ENCODE peak calls at places on chromosomes 4 and X, in four cellular contexts. H is PC-3, C is uterus, G is tibial artery. L is an unnamed sample. For H3K4me1, the result is how much of the 10 kb centered on the place peaks cover.

GRCh38 chrX:154505726-154506125 is 10.3 kb downstream of the FAM3A start:
- DNase-seq in H (peak), C (no peak), G (no peak), L (no peak)

GRCh38 chrX:106897259-106897658 is 5.9 kb downstream of the RIPPLY1 start:
- DNase-seq in H (peak), C (no peak), G (no peak), L (no peak)

GRCh38 chr4:134691915-134692314 is 490.3 kb upstream of the PABPC4L start:
- DNase-seq in H (peak), C (no peak), G (no peak), L (no peak)

GRCh38 chr4:30943356-30943755 is 223.2 kb downstream of the PCDH7 start:
- DNase-seq in H (no peak), C (no peak), G (no peak), L (no peak)

GRCh38 chr4:158863296-158863695 is 94.5 kb downstream of the FNIP2 start:
- DNase-seq in H (no peak), C (no peak), G (no peak), L (no peak)

GRCh38 chr4:66489370-66489769 is 819.1 kb upstream of the EPHA5 start:
- DNase-seq in H (peak), C (no peak), G (no peak), L (no peak)

GRCh38 chrX:80578518-80579105 is 158.4 kb downstream of the TENT5D start:
- DNase-seq in H (peak), C (no peak), G (no peak), L (no peak)

GRCh38 chr4:87391783-87392054 is 731 bp upstream of the HSD17B11 start:
- DNase-seq in H (no peak), C (no peak), G (no peak), L (no peak)

GRCh38 chr4:46270986-46271596 is 118.8 kb downstream of the GABRA2 start:
- DNase-seq in H (peak), C (no peak), G (no peak), L (no peak)

GRCh38 chr4:17489123-17489522 is 22.8 kb downstream of the QDPR start:
- DNase-seq in H (no peak), C (no peak), G (no peak), L (no peak)

DNA sequence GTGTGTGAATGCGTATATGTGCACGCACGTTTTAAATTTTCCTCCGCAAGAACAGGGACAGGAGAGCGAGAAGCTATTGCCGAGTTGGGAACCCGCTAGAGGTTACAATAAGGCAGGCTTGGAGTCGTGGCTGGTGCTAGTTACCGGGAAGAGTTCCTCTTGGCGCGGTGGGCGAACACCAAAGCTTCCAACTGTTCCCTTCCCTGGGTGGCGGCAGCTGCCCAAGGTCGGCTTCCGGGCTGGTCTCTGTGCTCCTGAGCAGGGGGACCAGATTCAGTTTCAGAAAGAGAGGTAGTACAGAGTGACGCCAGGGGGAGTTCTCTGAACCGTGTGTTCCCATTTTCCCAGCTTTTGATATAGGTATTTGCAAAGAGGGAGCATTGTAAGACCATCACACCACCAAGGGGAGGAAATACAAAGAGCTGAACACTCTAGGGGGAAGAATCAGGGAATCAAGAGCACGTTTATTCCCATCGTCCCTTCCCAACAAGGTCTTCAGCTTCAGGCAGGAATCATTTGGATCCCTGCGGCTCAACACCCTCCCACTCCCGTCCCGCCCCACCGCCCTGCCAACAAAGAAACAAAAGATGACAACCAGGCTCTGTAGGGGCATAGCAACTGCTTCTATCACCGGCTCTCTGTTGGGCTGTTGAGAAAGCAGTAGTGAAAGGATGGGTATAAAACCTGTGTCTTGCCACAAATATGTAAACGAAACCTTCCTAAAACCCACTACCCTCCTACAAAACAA is 113.6 kb upstream of the TEX13C start:
- DNase-seq in H (peak), C (no peak), G (no peak), L (peak)
- H3K4me3 ChIP-seq in H (peak), C (peak), G (peak), L (peak)

GRCh38 chr4:149008415-149009025 is 566.3 kb upstream of the NR3C2 start:
- DNase-seq in H (no peak), C (no peak), G (no peak), L (no peak)

GRCh38 chr4:149005191-149005590 is 563.0 kb upstream of the NR3C2 start:
- DNase-seq in H (no peak), C (no peak), G (no peak), L (no peak)

GRCh38 chr4:149009223-149009622 is 567.0 kb upstream of the NR3C2 start:
- DNase-seq in H (no peak), C (no peak), G (no peak), L (no peak)
- H3K4me1 ChIP-seq in H (under half), C (under half), G (under half), L (under half)

GRCh38 chr4:26791346-26791745 is 69.3 kb upstream of the STIM2 start:
- DNase-seq in H (no peak), C (no peak), G (no peak), L (no peak)

GRCh38 chr4:26788341-26788733 is 72.3 kb upstream of the STIM2 start:
- DNase-seq in H (no peak), C (no peak), G (no peak), L (no peak)

GRCh38 chr4:26792639-26793038 is 68.0 kb upstream of the STIM2 start:
- DNase-seq in H (no peak), C (no peak), G (no peak), L (no peak)

GRCh38 chr4:26789208-26789607 is 71.4 kb upstream of the STIM2 start:
- DNase-seq in H (peak), C (no peak), G (no peak), L (no peak)

GRCh38 chr4:26793750-26794149 is 66.9 kb upstream of the STIM2 start:
- DNase-seq in H (no peak), C (no peak), G (no peak), L (no peak)
- H3K4me3 ChIP-seq in H (no peak), C (no peak), G (no peak), L (no peak)

GRCh38 chr4:4868506-4869379 is 9.3 kb downstream of the MSX1 start:
- DNase-seq in H (no peak), C (no peak), G (no peak), L (no peak)
- H3K4me1 ChIP-seq in H (under half), C (under half), G (under half), L (under half)

DNA sequence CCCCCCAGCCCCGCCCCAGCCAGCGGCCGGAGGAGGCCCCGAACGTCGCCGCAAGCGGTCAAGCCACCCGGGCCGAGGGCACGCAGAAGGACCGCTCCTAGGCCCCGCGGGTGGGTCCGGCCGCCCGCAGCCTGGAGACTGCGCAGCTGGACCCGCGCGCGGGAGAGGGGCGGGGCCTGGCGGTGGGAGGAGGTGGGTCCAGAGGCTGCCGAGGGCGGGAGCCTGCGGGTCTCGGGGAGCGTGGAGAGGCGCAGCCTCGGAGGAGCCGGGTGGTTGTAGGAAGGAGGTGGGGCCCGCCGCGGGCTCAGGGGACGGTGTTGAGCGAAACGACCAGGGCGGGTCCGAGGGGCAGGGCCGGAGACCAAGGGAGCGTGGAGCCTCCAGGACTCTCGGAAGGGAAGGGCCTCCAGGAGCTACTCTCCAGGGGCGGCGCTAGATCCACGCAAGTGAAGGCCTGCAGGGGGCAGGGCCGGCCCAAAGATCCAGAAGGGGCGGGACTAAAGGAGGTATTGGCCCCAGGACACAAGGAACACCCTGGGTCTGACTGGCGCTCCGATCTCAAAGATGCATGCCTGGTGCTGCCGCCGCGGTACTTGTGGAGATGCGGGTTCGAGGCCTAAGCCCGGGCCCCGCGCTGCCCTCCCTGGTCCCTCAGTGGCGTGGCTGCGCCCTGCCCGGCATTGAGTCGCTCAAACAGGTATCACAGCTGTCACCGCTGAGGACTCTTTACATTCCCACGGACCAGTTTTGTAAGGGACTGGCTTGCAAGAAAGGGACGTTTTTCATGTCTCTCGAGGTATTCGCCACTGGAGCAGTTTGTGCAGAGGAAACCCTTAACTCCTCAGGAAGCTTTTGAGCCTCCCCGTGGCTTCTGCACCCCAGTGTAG is 5.9 kb downstream of the TIMM17B start:
- DNase-seq in H (peak), C (peak), G (peak), L (peak)
- H3K4me3 ChIP-seq in H (peak), C (peak), G (peak), L (peak)